ENCODE peak calls at places on chromosomes 13 and 19, in ten cellular contexts. K is retinal pigment epithelial cell; O is substantia nigra; U is astrocyte of the spinal cord; S is NCI-H1048; A is stimulated activated CD4-positive, alpha-beta T cell treated with anti-CD3 and anti-CD28 coated beads, Interleukin-15, amount 100 ng/mL, for 1 hour; G is stromal cell of bone marrow; I is NCI-H774; M is HL-60; J is T-helper 2 cell. Y is an unnamed sample.

GRCh38 chr13:25882732-25883357 is 169.0 kb downstream of the SHISA2 start:
- DNase-seq in G (no peak), U (peak), K (no peak), A (no peak), O (no peak), S (no peak), J (no peak), M (no peak), I (peak), Y (no peak)

GRCh38 chr13:35139591-35139990 is 197.5 kb downstream of the NBEA start:
- DNase-seq in O (no peak), A (no peak), U (peak), I (no peak), M (no peak), G (no peak), K (no peak), S (no peak), J (no peak), Y (no peak)

GRCh38 chr19:39729594-39729993 is 8.2 kb downstream of the CLC start:
- DNase-seq in K (no peak), A (no peak), U (no peak), J (no peak), M (no peak), I (no peak), S (no peak), O (no peak), G (no peak), Y (no peak)

GRCh38 chr13:42099962-42100675 is 51.7 kb downstream of the DGKH start:
- DNase-seq in U (no peak), G (no peak), S (no peak), O (no peak), M (no peak), I (no peak), A (no peak), J (no peak), K (no peak), Y (no peak)

GRCh38 chr13:109204252-109204651 is 574.8 kb downstream of the MYO16 start:
- DNase-seq in J (no peak), K (no peak), U (no peak), I (no peak), S (no peak), M (no peak), O (no peak), G (no peak), A (no peak), Y (no peak)

GRCh38 chr19:18254546-18255500 is 19.4 kb downstream of the IQCN start:
- DNase-seq in M (no peak), J (no peak), K (no peak), S (no peak), U (no peak), O (no peak), I (peak), G (no peak), A (no peak), Y (no peak)

GRCh38 chr19:19489804-19490204 is 25.5 kb downstream of the TSSK6 start:
- DNase-seq in G (no peak), I (no peak), K (no peak), M (no peak), A (no peak), O (no peak), J (no peak), S (no peak), U (no peak), Y (no peak)

GRCh38 chr19:35609881-35610353 is 2.6 kb upstream of the HAUS5 start:
- DNase-seq in S (no peak), K (no peak), G (no peak), M (no peak), A (no peak), O (no peak), I (no peak), U (no peak), J (no peak), Y (no peak)

GRCh38 chr19:11018179-11018578 is 57.3 kb downstream of the SMARCA4 start:
- DNase-seq in M (no peak), O (no peak), G (no peak), I (no peak), U (no peak), A (no peak), J (no peak), S (no peak), K (no peak), Y (no peak)

GRCh38 chr19:6209233-6209632 is 70.5 kb downstream of the MLLT1 start:
- DNase-seq in I (no peak), M (no peak), O (no peak), S (no peak), A (no peak), J (no peak), U (no peak), K (no peak), G (no peak), Y (no peak)

GRCh38 chr13:111316161-111316730 is 4.2 kb upstream of the TEX29 start:
- DNase-seq in A (no peak), K (no peak), M (no peak), G (no peak), O (no peak), J (no peak), I (no peak), U (no peak), S (no peak), Y (no peak)

GRCh38 chr19:6735181-6735891 is 2.0 kb downstream of the GPR108 start:
- DNase-seq in A (no peak), U (no peak), M (no peak), I (no peak), K (no peak), O (no peak), S (no peak), J (no peak), G (no peak), Y (no peak)

GRCh38 chr19:18159810-18160209 is 6.8 kb downstream of the PIK3R2 start:
- DNase-seq in K (no peak), U (no peak), J (no peak), M (no peak), G (no peak), I (no peak), O (no peak), S (no peak), A (no peak), Y (no peak)

GRCh38 chr13:104473936-104474335 is 1407.7 kb upstream of the SLC10A2 start:
- DNase-seq in U (peak), O (no peak), S (no peak), J (no peak), M (no peak), K (no peak), A (no peak), G (no peak), I (no peak), Y (no peak)

GRCh38 chr13:102799544-102800144 is 725 bp downstream of the BIVM start:
- DNase-seq in K (no peak), S (no peak), J (no peak), I (peak), U (peak), A (no peak), O (peak), M (no peak), G (no peak), Y (no peak)

GRCh38 chr19:4908781-4909171 is 525 bp upstream of the UHRF1 start:
- DNase-seq in U (no peak), M (no peak), G (no peak), I (no peak), O (no peak), A (no peak), J (no peak), S (no peak), K (no peak), Y (no peak)

GRCh38 chr19:18208098-18208951 is 4.5 kb upstream of the RAB3A start:
- DNase-seq in O (no peak), S (no peak), M (no peak), I (peak), J (no peak), U (no peak), G (peak), K (no peak), A (peak), Y (no peak)

GRCh38 chr19:41192574-41193419 is at the start of gene CYP2S1:
- DNase-seq in A (no peak), I (no peak), M (no peak), O (no peak), J (no peak), U (no peak), K (peak), S (no peak), G (no peak), Y (no peak)

GRCh38 chr13:103140001-103140671 is 73.9 kb upstream of the SLC10A2 start:
- DNase-seq in I (no peak), U (peak), G (no peak), J (no peak), S (no peak), K (no peak), A (no peak), O (peak), M (peak), Y (no peak)

GRCh38 chr19:40867701-40868100 is 14.3 kb downstream of the CYP2A7 start:
- DNase-seq in A (no peak), K (no peak), M (no peak), G (no peak), J (no peak), O (no peak), S (no peak), U (no peak), I (no peak), Y (no peak)

GRCh38 chr13:110699148-110700145 is 6.5 kb downstream of the CARS2 start:
- DNase-seq in O (no peak), I (no peak), S (no peak), M (no peak), J (no peak), K (no peak), G (no peak), A (no peak), U (no peak), Y (no peak)

GRCh38 chr19:44988896-44989563 is 12.2 kb upstream of the RELB start:
- DNase-seq in S (peak), O (peak), M (peak), J (peak), A (peak), I (no peak), G (peak), U (peak), K (no peak), Y (peak)

GRCh38 chr19:14366529-14366928 is 14.7 kb upstream of the ADGRE5 start:
- DNase-seq in S (peak), I (peak), J (peak), U (peak), M (no peak), K (peak), O (peak), A (peak), G (no peak), Y (peak)

Y was measured in astrocyte of the cerebellum.